ENCODE peak calls at places on chromosomes 6 and 20, in eight cellular contexts. H, L, K, V, J, I, Y and O are unnamed samples.

GRCh38 chr6:137487947-137488735 is 6.1 kb downstream of the OLIG3 start:
- DNase-seq in Y (no peak), K (no peak), J (no peak), H (no peak), L (no peak), V (no peak), I (no peak), O (peak)

GRCh38 chr6:27684264-27685211 is 211.6 kb upstream of the ZNF184 start:
- DNase-seq in I (no peak), L (peak), H (peak), Y (no peak), K (peak), V (peak), J (peak), O (peak)

GRCh38 chr6:76840025-76840745 is 623.1 kb downstream of the HTR1B start:
- DNase-seq in V (no peak), J (no peak), Y (no peak), L (no peak), K (no peak), H (no peak), I (no peak), O (no peak)

GRCh38 chr6:39568896-39569295 is 156.3 kb downstream of the KIF6 start:
- DNase-seq in I (no peak), K (no peak), H (no peak), L (peak), Y (no peak), J (no peak), V (no peak), O (no peak)

GRCh38 chr20:63033635-63034510 is 27.1 kb upstream of the BHLHE23 start:
- DNase-seq in V (no peak), J (no peak), H (no peak), K (no peak), I (no peak), Y (no peak), L (no peak), O (no peak)

GRCh38 chr6:169008641-169009040 is 245.0 kb downstream of the THBS2 start:
- DNase-seq in I (no peak), V (no peak), K (no peak), J (no peak), L (peak), H (no peak), Y (no peak), O (no peak)

GRCh38 chr20:19934792-19935491 is 82.2 kb upstream of the NAA20 start:
- DNase-seq in J (no peak), H (no peak), Y (no peak), K (peak), L (peak), V (no peak), I (no peak), O (peak)

GRCh38 chr20:62382306-62383198 is 4.4 kb upstream of the RPS21 start:
- DNase-seq in Y (peak), V (peak), L (peak), H (peak), K (peak), I (peak), J (no peak), O (peak)

GRCh38 chr6:3861424-3861823 is 12.3 kb downstream of the FAM50B start:
- DNase-seq in H (no peak), K (no peak), I (no peak), J (no peak), V (no peak), L (peak), Y (no peak), O (no peak)

GRCh38 chr6:139602577-139602976 is 228.1 kb upstream of the CITED2 start:
- DNase-seq in K (no peak), H (no peak), V (no peak), L (no peak), J (no peak), I (no peak), Y (no peak), O (no peak)

GRCh38 chr20:6502999-6503398 is 264.5 kb upstream of the BMP2 start:
- DNase-seq in J (no peak), I (no peak), V (no peak), K (no peak), L (no peak), Y (no peak), H (no peak), O (no peak)

GRCh38 chr6:11552390-11552789 is 14.8 kb downstream of the TMEM170B start:
- DNase-seq in H (no peak), K (no peak), I (no peak), L (no peak), J (no peak), Y (no peak), V (no peak), O (no peak)

GRCh38 chr20:61909028-61909427 is 156.7 kb downstream of the TAF4 start:
- DNase-seq in H (no peak), J (no peak), K (no peak), I (no peak), V (no peak), L (no peak), Y (no peak), O (no peak)

GRCh38 chr6:27890351-27891299 is 21.6 kb downstream of the OR2B2 start:
- DNase-seq in I (no peak), H (peak), L (peak), Y (no peak), V (peak), K (peak), J (no peak), O (peak)

GRCh38 chr20:37567331-37567665 is 39.6 kb upstream of the BLCAP start:
- DNase-seq in K (no peak), Y (no peak), J (no peak), I (no peak), V (no peak), L (no peak), H (no peak), O (no peak)

GRCh38 chr20:50992733-50993457 is 30.0 kb downstream of the KCNG1 start:
- DNase-seq in J (no peak), V (peak), I (no peak), L (peak), H (peak), K (peak), Y (no peak), O (peak)

GRCh38 chr20:1775117-1775516 is 117.5 kb upstream of the SIRPG start:
- DNase-seq in L (peak), I (no peak), J (no peak), V (no peak), K (no peak), H (no peak), Y (no peak), O (no peak)

GRCh38 chr6:17865243-17865642 is 122.2 kb downstream of the KIF13A start:
- DNase-seq in J (no peak), K (peak), H (no peak), V (no peak), L (peak), Y (no peak), I (peak), O (no peak)

GRCh38 chr6:149651056-149651455 is 2.5 kb upstream of the KATNA1 start:
- DNase-seq in K (no peak), J (no peak), I (no peak), H (no peak), L (no peak), Y (no peak), V (no peak), O (peak)

GRCh38 chr6:70180904-70181599 is 121.8 kb downstream of the COL9A1 start:
- DNase-seq in K (no peak), J (no peak), I (no peak), L (no peak), H (no peak), Y (no peak), V (no peak), O (no peak)

GRCh38 chr20:52168116-52168515 is 23.5 kb downstream of the ZFP64 start:
- DNase-seq in K (no peak), I (no peak), V (no peak), J (no peak), H (no peak), Y (no peak), L (no peak), O (no peak)

GRCh38 chr6:31712296-31712695 is 2.9 kb upstream of the LY6G6D start:
- DNase-seq in L (peak), V (no peak), Y (no peak), J (no peak), H (no peak), K (no peak), I (no peak), O (no peak)

GRCh38 chr6:140264451-140264850 is 890.0 kb upstream of the CITED2 start:
- DNase-seq in I (no peak), K (no peak), J (no peak), V (no peak), L (no peak), Y (no peak), H (no peak), O (no peak)

GRCh38 chr6:51569594-51569993 is 517.8 kb downstream of the PKHD1 start:
- DNase-seq in I (no peak), J (no peak), H (no peak), K (no peak), V (no peak), Y (no peak), L (no peak), O (no peak)
- TF ChIP-seq CTCF in I (no peak), J (no peak), H (no peak), K (no peak), V (peak), Y (peak), L (no peak), O (no peak)

GRCh38 chr6:155770856-155771255 is 315.2 kb upstream of the NOX3 start:
- DNase-seq in K (no peak), Y (no peak), H (no peak), J (no peak), V (no peak), I (no peak), L (no peak), O (no peak)

GRCh38 chr6:155770313-155770712 is 314.7 kb upstream of the NOX3 start:
- DNase-seq in J (no peak), V (no peak), L (no peak), H (no peak), I (no peak), Y (no peak), K (no peak), O (no peak)

GRCh38 chr6:155762649-155763048 is 307.0 kb upstream of the NOX3 start:
- DNase-seq in V (no peak), H (no peak), Y (no peak), K (no peak), J (no peak), I (no peak), L (no peak), O (no peak)

DNA sequence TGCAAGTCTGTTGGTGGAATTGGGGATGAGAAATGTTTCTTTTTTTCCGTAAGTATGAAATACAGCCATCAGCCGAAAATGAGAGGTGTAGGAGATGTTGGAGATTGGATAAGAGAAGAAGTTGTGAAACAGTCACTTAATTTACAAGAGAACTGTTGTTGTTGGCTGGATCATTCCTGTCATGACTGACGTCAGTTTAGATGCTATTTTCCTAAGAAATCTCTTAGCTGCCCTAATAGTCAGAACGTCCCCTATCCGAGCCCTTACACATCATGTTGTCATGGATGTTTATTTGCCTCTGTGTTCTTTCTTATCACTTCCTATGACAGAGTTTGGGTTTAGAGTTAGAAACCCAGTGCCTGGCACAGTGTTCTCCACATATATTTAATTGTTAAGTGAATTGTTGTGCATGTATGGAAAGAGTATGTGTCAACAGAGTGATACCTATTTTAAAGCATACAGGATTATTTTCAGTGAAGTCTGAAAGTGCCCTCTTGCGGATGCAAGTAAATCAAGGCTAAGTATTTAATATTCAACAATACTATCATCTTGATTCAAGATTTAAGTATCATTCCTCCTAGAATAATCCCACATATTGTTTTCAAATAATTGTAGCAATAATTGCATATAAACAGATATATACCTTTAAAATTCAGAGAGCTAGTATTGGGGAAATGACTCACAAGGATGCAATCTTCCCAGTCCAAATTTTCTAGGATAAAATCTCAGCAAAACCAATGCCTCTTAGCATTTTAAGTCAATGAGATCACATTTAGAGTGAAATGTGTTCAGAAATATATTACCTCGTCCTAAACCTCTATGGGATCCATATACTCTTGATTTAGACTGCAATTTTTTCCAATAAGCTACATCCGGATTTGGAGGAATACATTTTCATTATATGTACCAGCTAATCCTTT is 309.9 kb upstream of the NOX3 start:
- DNase-seq in H (no peak), K (no peak), L (peak), I (no peak), V (no peak), J (no peak), Y (no peak), O (no peak)
- TF ChIP-seq CTCF in H (no peak), K (no peak), L (no peak), I (no peak), V (no peak), J (no peak), Y (no peak), O (no peak)

DNA sequence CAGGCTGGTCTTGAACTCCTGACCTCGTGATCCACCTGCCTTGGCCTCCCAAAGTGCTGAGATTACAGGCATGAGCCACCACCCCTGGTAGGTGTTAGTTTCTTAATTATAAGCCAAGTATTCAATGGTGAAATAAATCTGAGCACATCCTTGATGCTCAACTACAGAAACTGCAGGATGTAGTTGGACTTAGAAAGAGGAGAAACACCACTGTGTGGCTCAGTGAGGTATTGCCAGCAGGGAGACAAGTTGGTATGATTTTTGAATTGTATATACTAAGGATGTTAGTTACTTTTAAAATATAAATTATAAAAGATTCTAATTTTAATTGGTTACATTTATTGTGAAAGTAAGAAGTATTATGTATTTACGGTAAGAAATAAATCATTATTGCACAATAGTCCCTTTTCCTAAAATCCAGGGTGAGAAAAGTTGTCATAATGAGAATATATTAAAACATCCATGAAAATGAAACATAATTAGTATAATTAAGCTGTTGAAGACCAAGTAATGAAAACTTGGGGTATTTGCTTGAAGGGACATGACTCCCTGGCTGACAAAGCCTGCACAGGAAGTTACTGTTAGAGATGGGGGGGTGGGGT is 17.6 kb downstream of the SLC18B1 start:
- DNase-seq in H (no peak), L (peak), V (no peak), I (no peak), Y (no peak), K (no peak), J (no peak), O (no peak)
- TF ChIP-seq CTCF in H (peak), L (peak), V (peak), I (no peak), Y (no peak), K (no peak), J (peak), O (peak)

DNA sequence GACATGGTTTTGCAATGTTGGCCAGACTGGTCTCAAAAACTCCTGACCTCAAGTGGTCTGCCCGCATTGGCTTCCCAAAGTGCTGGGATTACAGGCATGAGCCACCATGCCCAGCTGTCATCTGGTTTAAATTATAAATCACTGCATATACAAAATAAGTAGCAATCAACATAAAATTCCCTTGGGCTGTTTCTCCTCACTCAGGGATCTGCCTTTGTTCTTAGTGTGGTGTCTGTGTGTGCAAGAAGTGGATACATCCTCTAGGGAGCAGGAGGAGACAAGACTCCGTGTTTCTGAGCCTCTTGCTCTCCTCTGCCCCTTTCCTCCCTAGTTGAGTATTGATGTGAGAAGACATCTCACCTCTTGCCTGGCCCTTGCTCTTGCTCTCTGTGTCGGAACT is 65.2 kb upstream of the ADGRF4 start:
- DNase-seq in H (no peak), Y (no peak), I (no peak), V (no peak), K (no peak), J (no peak), L (peak), O (no peak)
- TF ChIP-seq CTCF in H (no peak), Y (no peak), I (no peak), V (no peak), K (no peak), J (peak), L (no peak), O (no peak)

GRCh38 chr6:106316376-106316769 is 9.2 kb downstream of the ATG5 start:
- DNase-seq in I (no peak), H (no peak), V (no peak), Y (no peak), K (no peak), L (no peak), J (no peak), O (no peak)
- TF ChIP-seq CTCF in I (no peak), H (no peak), V (no peak), Y (no peak), K (no peak), L (no peak), J (no peak), O (no peak)

GRCh38 chr6:14706378-14706929 is 539.4 kb upstream of the JARID2 start:
- DNase-seq in K (no peak), J (no peak), I (peak), Y (no peak), V (no peak), L (peak), H (no peak), O (no peak)
- TF ChIP-seq CTCF in K (no peak), J (no peak), I (no peak), Y (no peak), V (no peak), L (no peak), H (no peak), O (no peak)